ENCODE peak calls at places on chromosomes 5 and 9, in eight cellular contexts. One of them, this sample, is unnamed.

GRCh38 chr5:181260720-181261319 is at the start of gene TRIM52:
- DNase-seq in IMR-90: peak
- DNase-seq in chondrocyte: peak
- DNase-seq in astrocyte of the cerebellum: peak
- DNase-seq in psoas muscle: peak
- DNase-seq in RWPE1: peak
- DNase-seq in A549: peak
- DNase-seq in A673: peak
- DNase-seq in this sample: peak

GRCh38 chr5:173826179-173826920 is 61.8 kb upstream of the CPEB4 start:
- DNase-seq in IMR-90: no peak
- DNase-seq in chondrocyte: no peak
- DNase-seq in astrocyte of the cerebellum: no peak
- DNase-seq in psoas muscle: no peak
- DNase-seq in RWPE1: no peak
- DNase-seq in A549: no peak
- DNase-seq in A673: no peak
- DNase-seq in this sample: no peak

GRCh38 chr5:55440188-55440646 is 94.5 kb downstream of the PLPP1 start:
- DNase-seq in IMR-90: peak
- DNase-seq in chondrocyte: no peak
- DNase-seq in astrocyte of the cerebellum: no peak
- DNase-seq in psoas muscle: no peak
- DNase-seq in RWPE1: no peak
- DNase-seq in A549: no peak
- DNase-seq in A673: peak
- DNase-seq in this sample: no peak

GRCh38 chr5:25646421-25647341 is 1001.9 kb upstream of the CDH10 start:
- DNase-seq in IMR-90: no peak
- DNase-seq in chondrocyte: no peak
- DNase-seq in astrocyte of the cerebellum: no peak
- DNase-seq in psoas muscle: no peak
- DNase-seq in RWPE1: no peak
- DNase-seq in A549: no peak
- DNase-seq in A673: no peak
- DNase-seq in this sample: no peak

GRCh38 chr9:93681316-93682154 is 105.2 kb downstream of the PHF2 start:
- DNase-seq in IMR-90: no peak
- DNase-seq in chondrocyte: peak
- DNase-seq in astrocyte of the cerebellum: no peak
- DNase-seq in psoas muscle: peak
- DNase-seq in RWPE1: no peak
- DNase-seq in A549: no peak
- DNase-seq in A673: no peak
- DNase-seq in this sample: no peak

GRCh38 chr9:18611946-18612345 is 138.0 kb downstream of the ADAMTSL1 start:
- DNase-seq in IMR-90: no peak
- DNase-seq in chondrocyte: no peak
- DNase-seq in astrocyte of the cerebellum: no peak
- DNase-seq in psoas muscle: no peak
- DNase-seq in RWPE1: no peak
- DNase-seq in A549: no peak
- DNase-seq in A673: no peak
- DNase-seq in this sample: no peak

GRCh38 chr5:179344301-179345178 is 721 bp downstream of the ADAMTS2 start:
- DNase-seq in IMR-90: peak
- DNase-seq in chondrocyte: peak
- DNase-seq in astrocyte of the cerebellum: no peak
- DNase-seq in psoas muscle: no peak
- DNase-seq in RWPE1: no peak
- DNase-seq in A549: no peak
- DNase-seq in A673: no peak
- DNase-seq in this sample: no peak

GRCh38 chr9:137666950-137667670 is 48.3 kb downstream of the EHMT1 start:
- DNase-seq in IMR-90: no peak
- DNase-seq in chondrocyte: peak
- DNase-seq in astrocyte of the cerebellum: no peak
- DNase-seq in psoas muscle: no peak
- DNase-seq in RWPE1: no peak
- DNase-seq in A549: no peak
- DNase-seq in A673: peak
- DNase-seq in this sample: no peak

GRCh38 chr9:36450110-36450732 is 50.2 kb upstream of the RNF38 start:
- DNase-seq in IMR-90: peak
- DNase-seq in chondrocyte: no peak
- DNase-seq in astrocyte of the cerebellum: peak
- DNase-seq in psoas muscle: no peak
- DNase-seq in RWPE1: peak
- DNase-seq in A549: peak
- DNase-seq in A673: peak
- DNase-seq in this sample: peak

GRCh38 chr9:76713371-76713770 is 50.9 kb upstream of the PCA3 start:
- DNase-seq in IMR-90: no peak
- DNase-seq in chondrocyte: no peak
- DNase-seq in astrocyte of the cerebellum: no peak
- DNase-seq in psoas muscle: no peak
- DNase-seq in RWPE1: no peak
- DNase-seq in A549: no peak
- DNase-seq in A673: no peak
- DNase-seq in this sample: no peak

GRCh38 chr5:75612211-75612579 is 942 bp downstream of the ANKDD1B start:
- DNase-seq in IMR-90: no peak
- DNase-seq in chondrocyte: no peak
- DNase-seq in astrocyte of the cerebellum: no peak
- DNase-seq in psoas muscle: no peak
- DNase-seq in RWPE1: no peak
- DNase-seq in A549: no peak
- DNase-seq in A673: no peak
- DNase-seq in this sample: no peak

GRCh38 chr9:125241000-125241862 is at the start of gene HSPA5:
- DNase-seq in IMR-90: peak
- DNase-seq in chondrocyte: peak
- DNase-seq in astrocyte of the cerebellum: peak
- DNase-seq in psoas muscle: peak
- DNase-seq in RWPE1: peak
- DNase-seq in A549: peak
- DNase-seq in A673: peak
- DNase-seq in this sample: peak
- TF ChIP-seq CTCF in IMR-90: no peak
- TF ChIP-seq CTCF in chondrocyte: peak
- TF ChIP-seq CTCF in astrocyte of the cerebellum: no peak
- TF ChIP-seq CTCF in psoas muscle: no peak
- TF ChIP-seq CTCF in RWPE1: no peak
- TF ChIP-seq CTCF in A549: no peak
- TF ChIP-seq CTCF in A673: peak
- TF ChIP-seq CTCF in this sample: peak

DNA sequence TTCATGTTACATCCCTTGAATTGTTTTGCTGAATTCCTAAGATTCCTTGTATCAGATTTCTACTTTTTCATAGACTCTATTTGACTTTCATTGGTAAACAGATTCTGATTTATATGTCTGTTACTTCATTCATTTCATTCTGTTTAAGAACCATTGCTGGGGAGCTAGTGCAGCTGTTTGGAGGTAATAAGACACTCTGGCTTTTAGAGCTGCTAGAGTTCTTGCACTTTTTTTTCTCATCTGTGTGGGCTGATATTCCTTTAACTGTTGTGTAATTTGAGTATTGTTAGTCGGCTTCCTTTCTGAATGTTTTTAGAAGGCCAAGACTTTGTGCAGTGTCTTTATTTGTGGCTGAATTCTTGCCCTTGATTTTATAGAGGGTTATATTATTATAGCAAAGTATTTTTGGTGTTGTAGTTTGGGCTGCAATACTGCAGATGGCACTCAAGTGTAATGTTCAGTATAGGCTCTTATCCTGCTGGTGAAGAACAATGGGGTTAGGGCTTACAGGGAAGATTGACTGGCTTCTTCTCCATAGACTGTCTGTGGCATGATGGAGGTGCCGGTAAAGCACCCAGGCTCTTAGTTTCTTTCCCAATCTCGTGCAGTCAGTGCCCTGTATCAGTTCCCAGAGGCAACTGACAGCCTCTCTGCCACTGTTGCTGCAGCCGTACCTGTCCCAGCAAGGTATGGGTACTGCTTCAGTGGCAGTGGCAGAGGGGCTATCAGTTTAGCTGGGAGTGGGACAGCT is 162.2 kb downstream of the OXCT1 start:
- DNase-seq in IMR-90: peak
- DNase-seq in chondrocyte: no peak
- DNase-seq in astrocyte of the cerebellum: peak
- DNase-seq in psoas muscle: no peak
- DNase-seq in RWPE1: peak
- DNase-seq in A549: peak
- DNase-seq in A673: peak
- DNase-seq in this sample: peak
- TF ChIP-seq CTCF in IMR-90: peak
- TF ChIP-seq CTCF in chondrocyte: peak
- TF ChIP-seq CTCF in astrocyte of the cerebellum: peak
- TF ChIP-seq CTCF in psoas muscle: peak
- TF ChIP-seq CTCF in RWPE1: peak
- TF ChIP-seq CTCF in A549: no peak
- TF ChIP-seq CTCF in A673: peak
- TF ChIP-seq CTCF in this sample: peak

GRCh38 chr5:95403996-95404395 is 12.8 kb downstream of the FAM81B start:
- DNase-seq in IMR-90: no peak
- DNase-seq in chondrocyte: no peak
- DNase-seq in astrocyte of the cerebellum: no peak
- DNase-seq in psoas muscle: no peak
- DNase-seq in RWPE1: peak
- DNase-seq in A549: no peak
- DNase-seq in A673: no peak
- DNase-seq in this sample: no peak
- TF ChIP-seq CTCF in IMR-90: no peak
- TF ChIP-seq CTCF in chondrocyte: no peak
- TF ChIP-seq CTCF in astrocyte of the cerebellum: no peak
- TF ChIP-seq CTCF in psoas muscle: no peak
- TF ChIP-seq CTCF in RWPE1: no peak
- TF ChIP-seq CTCF in A549: no peak
- TF ChIP-seq CTCF in A673: no peak
- TF ChIP-seq CTCF in this sample: no peak

DNA sequence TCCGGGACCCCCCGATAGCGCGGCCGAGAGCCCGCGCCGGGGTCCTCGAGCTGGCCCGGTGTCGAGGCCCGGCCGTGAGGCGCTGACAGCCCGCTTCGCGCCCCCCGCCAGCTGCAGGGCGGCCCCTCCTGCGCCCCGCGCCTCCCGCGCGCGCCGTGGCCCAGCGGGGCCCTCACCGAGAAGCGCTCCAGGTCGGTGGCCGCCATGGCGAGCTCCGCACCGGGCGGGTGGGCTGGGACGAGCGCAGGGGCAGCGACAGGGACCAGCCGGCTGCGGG is 169 bp downstream of the SEPTIN8 start:
- DNase-seq in IMR-90: no peak
- DNase-seq in chondrocyte: no peak
- DNase-seq in astrocyte of the cerebellum: no peak
- DNase-seq in psoas muscle: no peak
- DNase-seq in RWPE1: no peak
- DNase-seq in A549: no peak
- DNase-seq in A673: no peak
- DNase-seq in this sample: no peak
- TF ChIP-seq CTCF in IMR-90: no peak
- TF ChIP-seq CTCF in chondrocyte: no peak
- TF ChIP-seq CTCF in astrocyte of the cerebellum: no peak
- TF ChIP-seq CTCF in psoas muscle: no peak
- TF ChIP-seq CTCF in RWPE1: no peak
- TF ChIP-seq CTCF in A549: no peak
- TF ChIP-seq CTCF in A673: no peak
- TF ChIP-seq CTCF in this sample: no peak

DNA sequence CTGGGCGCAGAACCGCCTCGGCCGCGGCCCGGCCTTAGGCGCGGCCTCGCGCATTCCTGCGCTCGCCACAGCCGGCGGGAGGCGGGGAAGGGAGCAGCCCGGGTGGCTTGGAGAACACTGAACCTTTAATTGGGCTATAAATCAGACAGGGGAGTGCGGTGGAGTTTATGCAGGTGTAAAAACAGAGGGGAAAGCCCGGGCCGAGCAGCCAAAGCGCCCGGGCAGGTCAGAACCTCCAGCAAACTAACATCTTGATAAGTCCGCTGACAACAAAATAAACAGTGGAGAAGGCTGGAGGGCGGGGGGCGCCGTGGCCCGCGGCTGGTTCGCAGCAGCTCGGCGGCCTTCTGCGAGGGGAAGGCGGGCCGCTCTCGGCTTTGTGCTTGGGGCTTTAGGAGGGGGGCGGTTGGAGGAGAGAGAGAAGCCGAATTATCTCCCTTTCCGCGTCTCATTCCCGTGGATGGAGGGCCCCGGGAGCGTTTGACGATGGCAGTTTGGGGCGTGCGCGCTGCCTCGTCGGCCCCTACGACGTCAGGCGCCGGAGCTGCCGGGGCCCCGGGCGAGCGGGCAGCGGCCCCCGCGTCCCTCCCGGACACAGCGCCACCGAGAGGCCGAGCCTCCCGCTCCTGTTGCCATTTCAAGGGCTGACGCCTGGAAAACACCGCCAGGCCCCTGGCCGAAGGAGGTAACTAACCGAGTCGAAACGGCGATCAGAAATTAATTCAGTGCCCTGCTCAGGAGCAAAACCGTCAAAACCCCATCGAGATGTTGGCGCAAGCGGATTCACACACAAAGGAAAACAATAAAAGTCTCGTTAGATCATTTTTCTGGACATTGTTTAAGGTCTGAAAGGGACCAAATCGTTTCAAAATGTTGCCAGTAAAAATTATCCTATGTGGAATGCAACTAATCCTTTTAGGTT is 11.2 kb downstream of the FOXD1 start:
- DNase-seq in IMR-90: peak
- DNase-seq in chondrocyte: no peak
- DNase-seq in astrocyte of the cerebellum: no peak
- DNase-seq in psoas muscle: peak
- DNase-seq in RWPE1: peak
- DNase-seq in A549: peak
- DNase-seq in A673: peak
- DNase-seq in this sample: peak
- TF ChIP-seq CTCF in IMR-90: peak
- TF ChIP-seq CTCF in chondrocyte: peak
- TF ChIP-seq CTCF in astrocyte of the cerebellum: peak
- TF ChIP-seq CTCF in psoas muscle: no peak
- TF ChIP-seq CTCF in RWPE1: peak
- TF ChIP-seq CTCF in A549: peak
- TF ChIP-seq CTCF in A673: peak
- TF ChIP-seq CTCF in this sample: no peak

GRCh38 chr5:39521945-39522590 is 97.3 kb upstream of the DAB2 start:
- DNase-seq in IMR-90: no peak
- DNase-seq in chondrocyte: no peak
- DNase-seq in astrocyte of the cerebellum: no peak
- DNase-seq in psoas muscle: no peak
- DNase-seq in RWPE1: no peak
- DNase-seq in A549: no peak
- DNase-seq in A673: no peak
- DNase-seq in this sample: no peak
- TF ChIP-seq CTCF in IMR-90: no peak
- TF ChIP-seq CTCF in chondrocyte: no peak
- TF ChIP-seq CTCF in astrocyte of the cerebellum: no peak
- TF ChIP-seq CTCF in psoas muscle: no peak
- TF ChIP-seq CTCF in RWPE1: no peak
- TF ChIP-seq CTCF in A549: no peak
- TF ChIP-seq CTCF in A673: no peak
- TF ChIP-seq CTCF in this sample: no peak